ENCODE peak calls at places on chromosomes 16 and 17, in ten cellular contexts. R is astrocyte of the cerebellum, C is AG10803, L is NB4, K is uterus, A is cardiac fibroblast, M is psoas muscle, U is HepG2, P is H1, B is heart right ventricle. T is an unnamed sample.

GRCh38 chr16:86048882-86049585 is 150.1 kb downstream of the IRF8 start:
- DNase-seq in R (no peak), C (no peak), L (no peak), K (no peak), A (no peak), M (no peak), U (no peak), P (no peak), B (no peak), T (no peak)

GRCh38 chr16:17149904-17150483 is 320.8 kb downstream of the XYLT1 start:
- DNase-seq in R (no peak), C (no peak), L (peak; percentile 43), K (no peak), A (no peak), M (no peak), U (peak; percentile 30), P (no peak), B (no peak), T (no peak)

GRCh38 chr17:9115446-9116265 is 94.3 kb downstream of the NTN1 start:
- DNase-seq in R (peak; percentile 8), C (peak; percentile 63), L (peak; percentile 93), K (peak; percentile 82), A (peak; percentile 33), M (peak; percentile 73), U (peak; percentile 4), P (peak; percentile 41), B (peak; percentile 66), T (no peak)

GRCh38 chr16:75247249-75247648 is 4.2 kb downstream of the BCAR1 start:
- DNase-seq in R (no peak), C (no peak), L (no peak), K (no peak), A (no peak), M (no peak), U (no peak), P (no peak), B (peak; percentile 23), T (no peak)

GRCh38 chr16:56606688-56607618 is 1.4 kb upstream of the MT2A start:
- DNase-seq in R (peak; percentile 93), C (peak; percentile 99), L (peak; percentile 46), K (peak; percentile 80), A (peak; percentile 98), M (peak; percentile 92), U (peak; percentile 97), P (no peak), B (peak; percentile 61), T (peak; percentile 95)

GRCh38 chr16:51697454-51697853 is 546.4 kb upstream of the SALL1 start:
- DNase-seq in R (peak; percentile 36), C (peak; percentile 7), L (no peak), K (no peak), A (no peak), M (no peak), U (no peak), P (no peak), B (no peak), T (no peak)

GRCh38 chr17:57599271-57600045 is 145.6 kb downstream of the CCDC182 start:
- DNase-seq in R (no peak), C (no peak), L (peak; percentile 52), K (no peak), A (no peak), M (no peak), U (no peak), P (no peak), B (no peak), T (no peak)

GRCh38 chr16:50619702-50620491 is 61.2 kb downstream of the SNX20 start:
- DNase-seq in R (no peak), C (no peak), L (no peak), K (no peak), A (no peak), M (no peak), U (no peak), P (no peak), B (no peak), T (no peak)

GRCh38 chr16:87490091-87490798 is 2.6 kb downstream of the ZCCHC14 start:
- DNase-seq in R (no peak), C (no peak), L (no peak), K (no peak), A (no peak), M (no peak), U (no peak), P (no peak), B (no peak), T (no peak)

GRCh38 chr17:48624544-48625501 is 1.3 kb downstream of the HOXB9 start:
- DNase-seq in R (no peak), C (peak; percentile 47), L (peak; percentile 56), K (no peak), A (no peak), M (no peak), U (no peak), P (no peak), B (no peak), T (no peak)

GRCh38 chr16:8923199-8923598 is 40.5 kb downstream of the USP7 start:
- DNase-seq in R (no peak), C (no peak), L (no peak), K (no peak), A (no peak), M (no peak), U (no peak), P (no peak), B (no peak), T (no peak)

GRCh38 chr16:85999778-86000177 is 100.8 kb downstream of the IRF8 start:
- DNase-seq in R (no peak), C (no peak), L (no peak), K (no peak), A (no peak), M (no peak), U (no peak), P (no peak), B (no peak), T (no peak)

GRCh38 chr16:56985288-56985961 is 3.9 kb upstream of the NLRC5 start:
- DNase-seq in R (peak; percentile 35), C (peak; percentile 88), L (peak; percentile 84), K (peak; percentile 54), A (peak; percentile 90), M (peak; percentile 76), U (no peak), P (no peak), B (peak; percentile 56), T (peak; percentile 54)

GRCh38 chr17:81018044-81018802 is 16.7 kb upstream of the BAIAP2 start:
- DNase-seq in R (no peak), C (peak; percentile 52), L (peak; percentile 75), K (no peak), A (peak; percentile 65), M (peak; percentile 21), U (no peak), P (no peak), B (no peak), T (no peak)

GRCh38 chr17:45385331-45385997 is 47.2 kb downstream of the ARHGAP27 start:
- DNase-seq in R (peak; percentile 65), C (peak; percentile 75), L (peak; percentile 87), K (peak; percentile 89), A (peak; percentile 92), M (peak; percentile 89), U (peak; percentile 73), P (peak; percentile 80), B (peak; percentile 91), T (peak; percentile 33)
- TF ChIP-seq CTCF in R (peak; percentile 97), C (peak; percentile 99), L (peak; percentile 95), K (peak; percentile 97), A (peak; percentile 99), M (peak; percentile 99), U (peak; percentile 99), P (peak; percentile 90), B (peak; percentile 100), T (peak; percentile 99)

GRCh38 chr16:1534021-1535020 is 855 bp downstream of the TMEM204 start:
- DNase-seq in R (no peak), C (peak; percentile 29), L (no peak), K (peak; percentile 42), A (peak; percentile 24), M (no peak), U (no peak), P (no peak), B (peak; percentile 40), T (no peak)
- H3K4me3 ChIP-seq in R (no peak overlapping the region), C (peak overlapping the region; percentile 78), L (no peak overlapping the region), K (peak overlapping the region; percentile 54), A (peak overlapping the region; percentile 67), M (peak overlapping the region; percentile 72), U (no peak overlapping the region), P (no peak overlapping the region), B (peak overlapping the region; percentile 78), T (peak overlapping the region; percentile 50)

GRCh38 chr16:398551-399277 is 1.7 kb downstream of the NME4 start:
- DNase-seq in R (no peak), C (no peak), L (no peak), K (no peak), A (no peak), M (no peak), U (no peak), P (no peak), B (no peak), T (no peak)
- TF ChIP-seq CTCF in R (no peak), C (no peak), L (no peak), K (no peak), A (no peak), M (no peak), U (no peak), P (no peak), B (no peak), T (no peak)

GRCh38 chr17:76738468-76738850 is 540 bp downstream of the MFSD11 start:
- DNase-seq in R (no peak), C (no peak), L (peak; percentile 13), K (no peak), A (peak; percentile 32), M (no peak), U (no peak), P (no peak), B (no peak), T (no peak)
- H3K4me3 ChIP-seq in R (peak overlapping the region; percentile 93), C (peak overlapping the region; percentile 91), L (peak overlapping the region; percentile 91), K (peak overlapping the region; percentile 96), A (peak overlapping the region; percentile 85), M (peak overlapping the region; percentile 72), U (peak overlapping the region; percentile 100), P (peak overlapping the region; percentile 74), B (peak overlapping the region; percentile 96), T (peak overlapping the region; percentile 53)

DNA sequence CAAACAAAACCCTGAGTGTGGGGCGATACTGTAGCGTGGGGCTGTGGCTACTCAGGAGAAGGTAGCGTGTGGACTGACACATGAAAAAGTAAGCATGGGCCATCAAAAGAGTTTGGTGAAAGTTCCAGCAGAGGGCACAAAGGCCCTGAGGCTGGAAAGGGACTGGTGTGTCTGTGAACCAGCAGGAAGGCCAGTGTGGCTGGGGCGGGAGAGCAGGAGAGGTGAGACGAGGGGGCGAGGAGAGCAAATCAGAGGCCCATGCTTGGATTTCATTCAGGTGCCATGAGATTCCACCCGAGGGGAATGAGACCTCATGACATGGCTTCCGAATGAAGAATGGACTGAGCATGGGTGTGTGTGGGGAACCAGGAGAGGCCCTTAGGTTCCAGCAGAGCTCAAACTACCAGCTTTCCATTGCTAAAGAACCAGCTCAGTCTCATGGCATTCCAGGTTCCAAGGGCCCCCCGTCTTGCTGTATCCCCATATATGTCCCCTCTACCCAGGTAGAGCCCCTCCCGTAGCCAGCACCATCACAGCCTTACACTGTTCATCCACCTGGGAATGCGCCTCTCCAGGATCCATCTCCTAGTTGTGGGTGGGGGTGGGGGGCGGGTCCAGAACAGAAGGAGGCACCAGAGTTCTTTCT is 31.1 kb downstream of the TRPV2 start:
- DNase-seq in R (no peak), C (no peak), L (peak; percentile 65), K (no peak), A (no peak), M (no peak), U (no peak), P (no peak), B (no peak), T (no peak)
- TF ChIP-seq CTCF in R (peak; percentile 11), C (no peak), L (peak; percentile 9), K (no peak), A (no peak), M (no peak), U (peak; percentile 23), P (peak; percentile 1), B (no peak), T (no peak)

GRCh38 chr16:54180421-54181359 is 105.9 kb downstream of the IRX3 start:
- DNase-seq in R (no peak), C (peak; percentile 8), L (no peak), K (no peak), A (no peak), M (no peak), U (peak; percentile 98), P (no peak), B (no peak), T (no peak)
- H3K4me3 ChIP-seq in R (no peak overlapping the region), C (no peak overlapping the region), L (no peak overlapping the region), K (no peak overlapping the region), A (no peak overlapping the region), M (no peak overlapping the region), U (peak overlapping the region; percentile 30), P (no peak overlapping the region), B (no peak overlapping the region), T (no peak overlapping the region)

T was measured in AG09309.